ENCODE peak calls at places on chromosomes 5 and 9, in ten cellular contexts. One of them, this sample, is unnamed.

GRCh38 chr9:137972355-137972987 is 94.9 kb downstream of the CACNA1B start:
- DNase-seq in HCT116: no peak
- DNase-seq in keratinocyte: no peak
- DNase-seq in aorta: peak; percentile 67
- DNase-seq in CD4-positive, alpha-beta memory T cell: no peak
- DNase-seq in heart right ventricle: no peak
- DNase-seq in PC-3: no peak
- DNase-seq in fibroblast of lung: no peak
- DNase-seq in MM.1S: no peak
- DNase-seq in GM23338: no peak
- DNase-seq in this sample: no peak

GRCh38 chr5:146340260-146341081 is 1.8 kb downstream of the POU4F3 start:
- DNase-seq in HCT116: no peak
- DNase-seq in fibroblast of lung: peak; percentile 75
- DNase-seq in CD4-positive, alpha-beta memory T cell: no peak
- DNase-seq in keratinocyte: peak; percentile 1
- DNase-seq in MM.1S: no peak
- DNase-seq in GM23338: peak; percentile 87
- DNase-seq in PC-3: peak; percentile 52
- DNase-seq in aorta: peak; percentile 86
- DNase-seq in heart right ventricle: peak; percentile 53
- DNase-seq in this sample: no peak

GRCh38 chr9:5920860-5921328 is 30.2 kb downstream of the MLANA start:
- DNase-seq in aorta: no peak
- DNase-seq in GM23338: no peak
- DNase-seq in heart right ventricle: no peak
- DNase-seq in PC-3: no peak
- DNase-seq in CD4-positive, alpha-beta memory T cell: no peak
- DNase-seq in HCT116: no peak
- DNase-seq in keratinocyte: no peak
- DNase-seq in MM.1S: no peak
- DNase-seq in fibroblast of lung: no peak
- DNase-seq in this sample: no peak

GRCh38 chr9:87193151-87193550 is 245.8 kb upstream of the GAS1 start:
- DNase-seq in MM.1S: no peak
- DNase-seq in aorta: no peak
- DNase-seq in CD4-positive, alpha-beta memory T cell: no peak
- DNase-seq in GM23338: no peak
- DNase-seq in fibroblast of lung: no peak
- DNase-seq in heart right ventricle: no peak
- DNase-seq in keratinocyte: no peak
- DNase-seq in HCT116: no peak
- DNase-seq in PC-3: no peak
- DNase-seq in this sample: no peak

GRCh38 chr5:125199968-125200841 is 453.8 kb upstream of the ZNF608 start:
- DNase-seq in aorta: no peak
- DNase-seq in keratinocyte: no peak
- DNase-seq in GM23338: peak; percentile 54
- DNase-seq in PC-3: no peak
- DNase-seq in heart right ventricle: no peak
- DNase-seq in fibroblast of lung: peak; percentile 15
- DNase-seq in HCT116: no peak
- DNase-seq in MM.1S: no peak
- DNase-seq in CD4-positive, alpha-beta memory T cell: no peak
- DNase-seq in this sample: no peak

GRCh38 chr5:68376931-68377330 is 161.4 kb downstream of the PIK3R1 start:
- DNase-seq in PC-3: no peak
- DNase-seq in HCT116: no peak
- DNase-seq in keratinocyte: no peak
- DNase-seq in fibroblast of lung: peak; percentile 29
- DNase-seq in aorta: no peak
- DNase-seq in heart right ventricle: no peak
- DNase-seq in GM23338: no peak
- DNase-seq in MM.1S: no peak
- DNase-seq in CD4-positive, alpha-beta memory T cell: no peak
- DNase-seq in this sample: no peak

GRCh38 chr5:151106073-151106472 is 25.2 kb upstream of the TNIP1 start:
- DNase-seq in HCT116: no peak
- DNase-seq in fibroblast of lung: no peak
- DNase-seq in PC-3: no peak
- DNase-seq in MM.1S: no peak
- DNase-seq in aorta: no peak
- DNase-seq in heart right ventricle: no peak
- DNase-seq in CD4-positive, alpha-beta memory T cell: no peak
- DNase-seq in GM23338: no peak
- DNase-seq in keratinocyte: no peak
- DNase-seq in this sample: no peak

GRCh38 chr5:139410121-139410885 is 6.4 kb upstream of the SPATA24 start:
- DNase-seq in aorta: no peak
- DNase-seq in keratinocyte: no peak
- DNase-seq in HCT116: no peak
- DNase-seq in PC-3: no peak
- DNase-seq in CD4-positive, alpha-beta memory T cell: no peak
- DNase-seq in heart right ventricle: no peak
- DNase-seq in MM.1S: no peak
- DNase-seq in GM23338: no peak
- DNase-seq in fibroblast of lung: no peak
- DNase-seq in this sample: no peak

GRCh38 chr5:88979244-88979643 is 96.3 kb upstream of the MEF2C start:
- DNase-seq in HCT116: no peak
- DNase-seq in keratinocyte: no peak
- DNase-seq in PC-3: peak; percentile 41
- DNase-seq in MM.1S: no peak
- DNase-seq in GM23338: peak; percentile 17
- DNase-seq in fibroblast of lung: peak; percentile 15
- DNase-seq in CD4-positive, alpha-beta memory T cell: no peak
- DNase-seq in heart right ventricle: no peak
- DNase-seq in aorta: no peak
- DNase-seq in this sample: no peak

GRCh38 chr9:18564018-18564880 is 90.3 kb downstream of the ADAMTSL1 start:
- DNase-seq in fibroblast of lung: no peak
- DNase-seq in heart right ventricle: no peak
- DNase-seq in HCT116: no peak
- DNase-seq in aorta: no peak
- DNase-seq in keratinocyte: no peak
- DNase-seq in PC-3: no peak
- DNase-seq in CD4-positive, alpha-beta memory T cell: no peak
- DNase-seq in GM23338: no peak
- DNase-seq in MM.1S: no peak
- DNase-seq in this sample: no peak

GRCh38 chr5:142446960-142447279 is 122.1 kb upstream of the SPRY4 start:
- DNase-seq in fibroblast of lung: no peak
- DNase-seq in PC-3: no peak
- DNase-seq in keratinocyte: no peak
- DNase-seq in aorta: no peak
- DNase-seq in MM.1S: no peak
- DNase-seq in heart right ventricle: no peak
- DNase-seq in GM23338: no peak
- DNase-seq in CD4-positive, alpha-beta memory T cell: no peak
- DNase-seq in HCT116: no peak
- DNase-seq in this sample: no peak
- H3K27ac ChIP-seq in fibroblast of lung: peak overlapping the region; percentile 89
- H3K27ac ChIP-seq in PC-3: no peak overlapping the region
- H3K27ac ChIP-seq in keratinocyte: no peak overlapping the region
- H3K27ac ChIP-seq in aorta: no peak overlapping the region
- H3K27ac ChIP-seq in MM.1S: no peak overlapping the region
- H3K27ac ChIP-seq in heart right ventricle: no peak overlapping the region
- H3K27ac ChIP-seq in GM23338: no peak overlapping the region
- H3K27ac ChIP-seq in CD4-positive, alpha-beta memory T cell: no peak overlapping the region
- H3K27ac ChIP-seq in HCT116: peak overlapping the region; percentile 87
- H3K27ac ChIP-seq in this sample: peak overlapping the region; percentile 48

DNA sequence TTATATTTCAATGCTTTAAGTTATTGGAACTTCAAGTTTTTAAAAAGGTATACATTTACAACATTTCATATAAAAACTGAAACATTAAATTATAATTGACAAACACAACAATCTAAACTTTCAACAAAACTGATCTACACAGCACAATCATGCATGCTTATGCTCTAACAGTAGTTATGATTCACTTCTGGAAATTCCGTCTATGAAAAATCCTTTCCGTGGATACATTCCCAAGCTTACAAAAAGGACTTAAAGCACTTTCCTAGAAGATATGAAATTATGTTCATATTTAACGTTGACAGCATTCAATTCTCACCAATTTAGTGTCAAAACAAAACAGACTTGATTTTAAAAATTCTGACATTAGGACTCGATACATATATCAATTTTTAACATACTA is 3.7 kb downstream of the HNRNPH1 start:
- DNase-seq in heart right ventricle: no peak
- DNase-seq in HCT116: no peak
- DNase-seq in GM23338: no peak
- DNase-seq in fibroblast of lung: no peak
- DNase-seq in MM.1S: no peak
- DNase-seq in keratinocyte: no peak
- DNase-seq in aorta: no peak
- DNase-seq in PC-3: no peak
- DNase-seq in CD4-positive, alpha-beta memory T cell: no peak
- DNase-seq in this sample: no peak
- H3K27ac ChIP-seq in heart right ventricle: no peak overlapping the region
- H3K27ac ChIP-seq in HCT116: no peak overlapping the region
- H3K27ac ChIP-seq in GM23338: no peak overlapping the region
- H3K27ac ChIP-seq in fibroblast of lung: no peak overlapping the region
- H3K27ac ChIP-seq in MM.1S: no peak overlapping the region
- H3K27ac ChIP-seq in keratinocyte: peak overlapping the region; percentile 55
- H3K27ac ChIP-seq in aorta: no peak overlapping the region
- H3K27ac ChIP-seq in PC-3: no peak overlapping the region
- H3K27ac ChIP-seq in CD4-positive, alpha-beta memory T cell: peak overlapping the region; percentile 96
- H3K27ac ChIP-seq in this sample: peak overlapping the region; percentile 9

GRCh38 chr5:1746371-1747078 is 53.1 kb downstream of the MRPL36 start:
- DNase-seq in heart right ventricle: no peak
- DNase-seq in keratinocyte: no peak
- DNase-seq in MM.1S: no peak
- DNase-seq in CD4-positive, alpha-beta memory T cell: no peak
- DNase-seq in aorta: peak; percentile 72
- DNase-seq in PC-3: no peak
- DNase-seq in GM23338: no peak
- DNase-seq in fibroblast of lung: no peak
- DNase-seq in HCT116: no peak
- DNase-seq in this sample: no peak

GRCh38 chr5:1744393-1745189 is 55.0 kb downstream of the MRPL36 start:
- DNase-seq in fibroblast of lung: no peak
- DNase-seq in heart right ventricle: no peak
- DNase-seq in aorta: peak; percentile 14
- DNase-seq in GM23338: no peak
- DNase-seq in PC-3: no peak
- DNase-seq in keratinocyte: no peak
- DNase-seq in MM.1S: no peak
- DNase-seq in HCT116: no peak
- DNase-seq in CD4-positive, alpha-beta memory T cell: no peak
- DNase-seq in this sample: no peak

GRCh38 chr5:1745190-1745805 is 54.3 kb downstream of the MRPL36 start:
- DNase-seq in heart right ventricle: no peak
- DNase-seq in CD4-positive, alpha-beta memory T cell: no peak
- DNase-seq in keratinocyte: no peak
- DNase-seq in fibroblast of lung: no peak
- DNase-seq in aorta: peak; percentile 70
- DNase-seq in HCT116: no peak
- DNase-seq in GM23338: no peak
- DNase-seq in MM.1S: no peak
- DNase-seq in PC-3: no peak
- DNase-seq in this sample: no peak

GRCh38 chr5:1747079-1747802 is 52.4 kb downstream of the MRPL36 start:
- DNase-seq in keratinocyte: no peak
- DNase-seq in GM23338: no peak
- DNase-seq in heart right ventricle: no peak
- DNase-seq in fibroblast of lung: no peak
- DNase-seq in aorta: peak; percentile 63
- DNase-seq in HCT116: no peak
- DNase-seq in MM.1S: no peak
- DNase-seq in PC-3: no peak
- DNase-seq in CD4-positive, alpha-beta memory T cell: no peak
- DNase-seq in this sample: no peak

GRCh38 chr5:1745806-1746370 is 53.7 kb downstream of the MRPL36 start:
- DNase-seq in CD4-positive, alpha-beta memory T cell: no peak
- DNase-seq in aorta: peak; percentile 37
- DNase-seq in PC-3: no peak
- DNase-seq in keratinocyte: no peak
- DNase-seq in fibroblast of lung: no peak
- DNase-seq in HCT116: no peak
- DNase-seq in MM.1S: no peak
- DNase-seq in GM23338: no peak
- DNase-seq in heart right ventricle: no peak
- DNase-seq in this sample: no peak
- H3K27ac ChIP-seq in CD4-positive, alpha-beta memory T cell: no peak overlapping the region
- H3K27ac ChIP-seq in aorta: no peak overlapping the region
- H3K27ac ChIP-seq in PC-3: no peak overlapping the region
- H3K27ac ChIP-seq in keratinocyte: no peak overlapping the region
- H3K27ac ChIP-seq in fibroblast of lung: no peak overlapping the region
- H3K27ac ChIP-seq in HCT116: no peak overlapping the region
- H3K27ac ChIP-seq in MM.1S: no peak overlapping the region
- H3K27ac ChIP-seq in GM23338: no peak overlapping the region
- H3K27ac ChIP-seq in heart right ventricle: no peak overlapping the region
- H3K27ac ChIP-seq in this sample: no peak overlapping the region

GRCh38 chr5:82360043-82360442 is 81.9 kb upstream of the RPS23 start:
- DNase-seq in aorta: no peak
- DNase-seq in fibroblast of lung: no peak
- DNase-seq in heart right ventricle: no peak
- DNase-seq in CD4-positive, alpha-beta memory T cell: no peak
- DNase-seq in MM.1S: no peak
- DNase-seq in PC-3: no peak
- DNase-seq in GM23338: no peak
- DNase-seq in HCT116: no peak
- DNase-seq in keratinocyte: no peak
- DNase-seq in this sample: no peak

GRCh38 chr5:82355921-82356454 is 77.8 kb upstream of the RPS23 start:
- DNase-seq in HCT116: no peak
- DNase-seq in fibroblast of lung: peak; percentile 75
- DNase-seq in CD4-positive, alpha-beta memory T cell: no peak
- DNase-seq in GM23338: no peak
- DNase-seq in MM.1S: no peak
- DNase-seq in keratinocyte: no peak
- DNase-seq in heart right ventricle: no peak
- DNase-seq in aorta: no peak
- DNase-seq in PC-3: no peak
- DNase-seq in this sample: no peak

GRCh38 chr5:82359286-82359685 is 81.1 kb upstream of the RPS23 start:
- DNase-seq in GM23338: no peak
- DNase-seq in keratinocyte: no peak
- DNase-seq in MM.1S: no peak
- DNase-seq in CD4-positive, alpha-beta memory T cell: no peak
- DNase-seq in heart right ventricle: no peak
- DNase-seq in fibroblast of lung: peak; percentile 50
- DNase-seq in PC-3: no peak
- DNase-seq in aorta: no peak
- DNase-seq in HCT116: no peak
- DNase-seq in this sample: peak; percentile 14

GRCh38 chr5:82356808-82357671 is 78.9 kb upstream of the RPS23 start:
- DNase-seq in GM23338: peak; percentile 27
- DNase-seq in CD4-positive, alpha-beta memory T cell: peak; percentile 96
- DNase-seq in heart right ventricle: peak; percentile 63
- DNase-seq in fibroblast of lung: peak; percentile 92
- DNase-seq in HCT116: peak; percentile 98
- DNase-seq in aorta: peak; percentile 90
- DNase-seq in PC-3: peak; percentile 97
- DNase-seq in keratinocyte: peak; percentile 84
- DNase-seq in MM.1S: peak; percentile 18
- DNase-seq in this sample: peak; percentile 98

DNA sequence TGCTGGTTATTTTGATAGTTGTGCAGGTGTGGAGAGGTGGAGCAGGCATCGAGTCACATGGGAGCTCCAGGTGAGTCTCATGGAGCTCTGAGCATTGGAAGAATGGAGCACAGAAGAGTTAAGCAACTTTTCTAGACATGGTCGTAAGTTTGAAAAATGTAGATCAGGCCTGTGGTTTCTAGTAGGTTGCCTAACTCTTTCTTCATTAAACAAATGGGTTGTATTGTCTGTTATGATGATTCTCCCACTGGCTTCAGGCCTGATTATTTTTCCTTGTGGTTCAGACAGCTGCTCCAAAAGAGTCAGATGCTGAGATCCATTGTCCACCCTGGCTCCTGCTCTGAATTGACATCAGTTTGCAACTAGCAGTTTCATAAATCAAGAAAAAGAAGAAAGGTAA is 80.3 kb upstream of the RPS23 start:
- DNase-seq in GM23338: no peak
- DNase-seq in PC-3: no peak
- DNase-seq in aorta: no peak
- DNase-seq in CD4-positive, alpha-beta memory T cell: no peak
- DNase-seq in MM.1S: no peak
- DNase-seq in HCT116: no peak
- DNase-seq in fibroblast of lung: peak; percentile 88
- DNase-seq in keratinocyte: no peak
- DNase-seq in heart right ventricle: no peak
- DNase-seq in this sample: peak; percentile 50
- H3K27ac ChIP-seq in GM23338: no peak overlapping the region
- H3K27ac ChIP-seq in PC-3: peak overlapping the region; percentile 98
- H3K27ac ChIP-seq in aorta: peak overlapping the region; percentile 31
- H3K27ac ChIP-seq in CD4-positive, alpha-beta memory T cell: no peak overlapping the region
- H3K27ac ChIP-seq in MM.1S: no peak overlapping the region
- H3K27ac ChIP-seq in HCT116: peak overlapping the region; percentile 65
- H3K27ac ChIP-seq in fibroblast of lung: no peak overlapping the region
- H3K27ac ChIP-seq in keratinocyte: peak overlapping the region; percentile 95
- H3K27ac ChIP-seq in heart right ventricle: no peak overlapping the region
- H3K27ac ChIP-seq in this sample: peak overlapping the region; percentile 90

This sample was measured in epithelial cell of prostate.